ENCODE peak calls at places on chromosome 20, in five cellular contexts. H is neural crest cell, D is astrocyte of the spinal cord, Z is psoas muscle, B is GM12865. L is an unnamed sample.

GRCh38 chr20:10741060-10741459 is 67.3 kb upstream of the JAG1 start:
- DNase-seq in H (no peak), D (no peak), Z (no peak), B (no peak), L (no peak)

GRCh38 chr20:12875510-12875909 is 133.3 kb upstream of the SPTLC3 start:
- DNase-seq in H (no peak), D (no peak), Z (no peak), B (no peak), L (no peak)

GRCh38 chr20:327946-328563 is 2.7 kb downstream of the SOX12 start:
- DNase-seq in H (no peak), D (no peak), Z (no peak), B (no peak), L (no peak)

GRCh38 chr20:34954905-34955231 is 738 bp downstream of the GSS start:
- DNase-seq in H (peak), D (no peak), Z (peak), B (no peak), L (no peak)

GRCh38 chr20:35311409-35311808 is 19.2 kb upstream of the FAM83C start:
- DNase-seq in H (no peak), D (peak), Z (no peak), B (peak), L (peak)

GRCh38 chr20:50152394-50153152 is 950 bp downstream of the PEDS1 start:
- DNase-seq in H (no peak), D (no peak), Z (no peak), B (no peak), L (peak)

GRCh38 chr20:19531446-19531845 is 226.6 kb upstream of the RIN2 start:
- DNase-seq in H (no peak), D (no peak), Z (no peak), B (no peak), L (peak)

GRCh38 chr20:59006864-59007757 is at the start of gene CTSZ:
- DNase-seq in H (no peak), D (no peak), Z (peak), B (peak), L (no peak)

GRCh38 chr20:2470051-2470431 is 548 bp downstream of the SNRPB start:
- DNase-seq in H (peak), D (peak), Z (peak), B (peak), L (no peak)

GRCh38 chr20:3613821-3614440 is 49.3 kb downstream of the GFRA4 start:
- DNase-seq in H (no peak), D (peak), Z (no peak), B (no peak), L (no peak)

GRCh38 chr20:22827916-22828315 is 207.2 kb upstream of the SSTR4 start:
- DNase-seq in H (no peak), D (no peak), Z (no peak), B (no peak), L (no peak)

GRCh38 chr20:16560661-16561060 is 12.6 kb downstream of the KIF16B start:
- DNase-seq in H (no peak), D (no peak), Z (no peak), B (no peak), L (no peak)

GRCh38 chr20:23091741-23092408 is 5.8 kb upstream of the CD93 start:
- DNase-seq in H (no peak), D (no peak), Z (no peak), B (no peak), L (no peak)

GRCh38 chr20:1952737-1953530 is 40.9 kb downstream of the PDYN start:
- DNase-seq in H (no peak), D (no peak), Z (no peak), B (peak), L (no peak)

GRCh38 chr20:6829510-6830116 is 62.1 kb downstream of the BMP2 start:
- DNase-seq in H (no peak), D (no peak), Z (no peak), B (peak), L (no peak)

GRCh38 chr20:32249030-32249738 is 28.3 kb upstream of the KIF3B start:
- DNase-seq in H (no peak), D (no peak), Z (no peak), B (no peak), L (no peak)

GRCh38 chr20:41407617-41408016 is 41.0 kb upstream of the EMILIN3 start:
- DNase-seq in H (no peak), D (no peak), Z (no peak), B (no peak), L (no peak)

GRCh38 chr20:59265298-59265697 is 35.1 kb upstream of the EDN3 start:
- DNase-seq in H (no peak), D (no peak), Z (no peak), B (no peak), L (no peak)

GRCh38 chr20:40477805-40478204 is 211.2 kb downstream of the MAFB start:
- DNase-seq in H (no peak), D (no peak), Z (no peak), B (no peak), L (no peak)

GRCh38 chr20:41141153-41141815 is 3.9 kb downstream of the PLCG1 start:
- DNase-seq in H (peak), D (peak), Z (peak), B (no peak), L (no peak)

GRCh38 chr20:12924126-12924525 is 84.6 kb upstream of the SPTLC3 start:
- DNase-seq in H (no peak), D (no peak), Z (no peak), B (no peak), L (no peak)

GRCh38 chr20:8299921-8300320 is 167.9 kb downstream of the PLCB1 start:
- DNase-seq in H (no peak), D (peak), Z (no peak), B (no peak), L (no peak)

GRCh38 chr20:48787861-48788375 is 39.9 kb downstream of the PREX1 start:
- DNase-seq in H (no peak), D (peak), Z (no peak), B (peak), L (no peak)

GRCh38 chr20:3547906-3548305 is 77.1 kb downstream of the ATRN start:
- DNase-seq in H (no peak), D (no peak), Z (no peak), B (no peak), L (no peak)

GRCh38 chr20:23626040-23626620 is 11.6 kb downstream of the CST3 start:
- DNase-seq in H (no peak), D (no peak), Z (no peak), B (peak), L (no peak)

GRCh38 chr20:53883098-53883762 is 187.2 kb downstream of the BCAS1 start:
- DNase-seq in H (no peak), D (peak), Z (no peak), B (no peak), L (no peak)

GRCh38 chr20:24912397-24913075 is 36.5 kb upstream of the CST7 start:
- DNase-seq in H (no peak), D (no peak), Z (no peak), B (no peak), L (no peak)

GRCh38 chr20:39188264-39188765 is 226.2 kb downstream of the DHX35 start:
- DNase-seq in H (no peak), D (no peak), Z (no peak), B (no peak), L (no peak)

GRCh38 chr20:20740595-20740994 is 28.2 kb upstream of the RALGAPA2 start:
- DNase-seq in H (no peak), D (no peak), Z (no peak), B (no peak), L (no peak)

GRCh38 chr20:33667245-33668086 is 723 bp downstream of the ACTL10 start:
- DNase-seq in H (peak), D (no peak), Z (peak), B (peak), L (no peak)

GRCh38 chr20:38304845-38305447 is 990 bp downstream of the BPI start:
- DNase-seq in H (no peak), D (peak), Z (peak), B (peak), L (no peak)

GRCh38 chr20:33675127-33675954 is 1.1 kb upstream of the NECAB3 start:
- DNase-seq in H (no peak), D (no peak), Z (peak), B (no peak), L (no peak)

GRCh38 chr20:46169245-46170171 is 51.4 kb downstream of the CD40 start:
- DNase-seq in H (no peak), D (no peak), Z (no peak), B (no peak), L (no peak)

GRCh38 chr20:59745201-59745600 is 140.9 kb downstream of the PHACTR3 start:
- DNase-seq in H (no peak), D (no peak), Z (no peak), B (no peak), L (no peak)

GRCh38 chr20:37994512-37994911 is 38.7 kb downstream of the TTI1 start:
- DNase-seq in H (no peak), D (peak), Z (peak), B (no peak), L (peak)

GRCh38 chr20:48776306-48776705 is 51.5 kb downstream of the PREX1 start:
- DNase-seq in H (no peak), D (peak), Z (peak), B (no peak), L (no peak)

GRCh38 chr20:48823960-48824497 is 3.8 kb downstream of the PREX1 start:
- DNase-seq in H (no peak), D (peak), Z (no peak), B (peak), L (no peak)

GRCh38 chr20:9573598-9573997 is 59.2 kb downstream of the LAMP5 start:
- DNase-seq in H (peak), D (no peak), Z (no peak), B (no peak), L (no peak)

GRCh38 chr20:44694159-44694558 is 21.0 kb upstream of the CCN5 start:
- DNase-seq in H (no peak), D (no peak), Z (no peak), B (no peak), L (no peak)
- TF ChIP-seq CTCF in H (no peak), D (no peak), Z (no peak), B (no peak), L (no peak)

GRCh38 chr20:57450419-57450818 is 59.2 kb downstream of the RBM38 start:
- DNase-seq in H (no peak), D (no peak), Z (peak), B (peak), L (no peak)
- TF ChIP-seq CTCF in H (no peak), D (no peak), Z (no peak), B (no peak), L (no peak)

GRCh38 chr20:62694106-62694505 is 14.5 kb upstream of the NTSR1 start:
- DNase-seq in H (no peak), D (no peak), Z (no peak), B (no peak), L (no peak)
- TF ChIP-seq CTCF in H (no peak), D (no peak), Z (no peak), B (no peak), L (no peak)

GRCh38 chr20:60935971-60936370 is 316.1 kb upstream of the CDH4 start:
- DNase-seq in H (no peak), D (no peak), Z (no peak), B (no peak), L (no peak)
- TF ChIP-seq CTCF in H (no peak), D (no peak), Z (no peak), B (no peak), L (no peak)

GRCh38 chr20:63815613-63815862 is 15.5 kb downstream of the ZBTB46 start:
- DNase-seq in H (peak), D (no peak), Z (no peak), B (no peak), L (no peak)

GRCh38 chr20:63815869-63816268 is 15.2 kb downstream of the ZBTB46 start:
- DNase-seq in H (no peak), D (no peak), Z (no peak), B (no peak), L (no peak)

GRCh38 chr20:63821824-63822223 is 9.2 kb downstream of the ZBTB46 start:
- DNase-seq in H (no peak), D (no peak), Z (no peak), B (peak), L (no peak)

GRCh38 chr20:63822276-63822696 is 8.8 kb downstream of the ZBTB46 start:
- DNase-seq in H (no peak), D (no peak), Z (no peak), B (no peak), L (no peak)

DNA sequence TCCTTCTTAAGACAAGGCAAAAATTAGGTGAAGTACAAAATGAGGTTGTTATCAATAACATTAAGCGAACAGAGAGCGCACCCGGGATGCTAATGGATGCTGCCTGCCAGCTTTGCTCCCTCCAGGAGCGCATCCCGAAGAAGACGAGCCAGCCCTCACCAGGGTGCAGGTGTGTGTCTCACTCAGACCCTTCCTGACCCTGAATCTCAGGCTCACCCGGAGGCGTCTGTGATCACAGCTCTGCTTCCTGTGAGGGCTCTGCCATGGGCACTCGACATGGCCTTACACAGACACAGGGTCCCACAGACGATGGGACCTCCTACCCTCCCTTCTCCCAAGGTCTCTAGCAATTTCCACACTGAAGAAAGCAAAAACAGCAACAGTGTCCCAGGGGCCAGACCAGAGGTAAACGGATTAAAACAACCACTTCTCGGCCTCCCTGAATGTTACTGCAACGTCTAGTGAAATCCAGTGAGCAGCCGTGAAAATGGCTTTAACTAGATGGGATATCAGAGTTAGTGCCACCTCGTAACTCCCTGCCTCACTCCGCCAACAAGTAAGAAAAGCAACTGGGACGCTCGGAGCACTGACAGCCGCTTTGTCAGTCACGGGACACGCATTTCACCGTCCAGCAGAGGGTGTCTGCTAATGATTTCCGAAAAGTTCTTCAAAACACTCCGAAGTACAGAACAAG is 11.7 kb downstream of the ZBTB46 start:
- DNase-seq in H (no peak), D (no peak), Z (no peak), B (no peak), L (no peak)
- TF ChIP-seq CTCF in H (peak), D (peak), Z (peak), B (no peak), L (peak)

DNA sequence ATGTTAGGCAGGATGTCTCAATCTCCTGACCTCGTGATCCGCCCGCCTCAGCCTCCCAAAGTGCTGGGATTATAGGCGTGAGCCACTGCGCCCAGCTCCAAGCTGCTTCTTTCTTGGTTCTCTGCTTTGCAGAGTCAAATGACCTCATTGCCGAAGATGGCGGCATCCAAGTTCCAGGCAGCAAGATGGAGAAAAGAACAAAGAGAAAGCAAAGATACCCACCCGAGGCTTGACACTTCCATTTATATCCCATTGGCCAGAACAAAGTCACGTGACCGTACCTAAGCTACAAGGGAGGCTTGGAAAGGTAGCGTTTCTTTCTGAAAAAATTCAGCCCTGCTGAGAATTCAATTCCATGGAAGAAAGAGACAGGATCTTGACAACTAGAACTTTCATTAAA is 183.4 kb upstream of the SALL4 start:
- DNase-seq in H (no peak), D (no peak), Z (no peak), B (no peak), L (no peak)
- TF ChIP-seq CTCF in H (no peak), D (no peak), Z (no peak), B (no peak), L (no peak)

GRCh38 chr20:5544175-5544574 is 206.0 kb upstream of the SHLD1 start:
- DNase-seq in H (no peak), D (no peak), Z (no peak), B (no peak), L (no peak)
- TF ChIP-seq CTCF in H (no peak), D (no peak), Z (no peak), B (no peak), L (no peak)

GRCh38 chr20:63519765-63520593 is 586 bp upstream of the PPDPF start:
- DNase-seq in H (peak), D (peak), Z (peak), B (peak), L (no peak)
- TF ChIP-seq CTCF in H (peak), D (peak), Z (peak), B (peak), L (peak)

GRCh38 chr20:44460795-44461141 is 14.9 kb upstream of the TTPAL start:
- DNase-seq in H (no peak), D (peak), Z (no peak), B (peak), L (no peak)
- TF ChIP-seq CTCF in H (peak), D (peak), Z (peak), B (peak), L (peak)

L was measured in epithelial cell of proximal tubule.